ENCODE peak calls at places on chromosomes 5 and 9, in nine cellular contexts. One of them, this sample, is unnamed.

GRCh38 chr9:111037744-111038335 is 430 bp downstream of the LPAR1 start:
- DNase-seq in stimulated activated CD8-positive, alpha-beta memory T cell treated with anti-CD3 and anti-CD28 coated beads, Interleukin-4, amount 100 ng/mL, for 1 hour: no peak
- DNase-seq in EL: peak; percentile 52
- DNase-seq in hepatocyte: peak; percentile 88
- DNase-seq in hepatic stellate cell: peak; percentile 20
- DNase-seq in CD8-positive, alpha-beta memory T cell: no peak
- DNase-seq in retina: peak; percentile 77
- DNase-seq in T-helper 17 cell: no peak
- DNase-seq in stimulated activated CD4-positive, alpha-beta T cell treated with anti-CD3 and anti-CD28 coated beads, TNF-alpha, amount 100 ng/mL, for 24 hours: no peak
- DNase-seq in this sample: peak; percentile 16

GRCh38 chr5:33980030-33980429 is 4.5 kb downstream of the SLC45A2 start:
- DNase-seq in hepatocyte: no peak
- DNase-seq in CD8-positive, alpha-beta memory T cell: no peak
- DNase-seq in EL: no peak
- DNase-seq in hepatic stellate cell: no peak
- DNase-seq in retina: no peak
- DNase-seq in stimulated activated CD8-positive, alpha-beta memory T cell treated with anti-CD3 and anti-CD28 coated beads, Interleukin-4, amount 100 ng/mL, for 1 hour: no peak
- DNase-seq in stimulated activated CD4-positive, alpha-beta T cell treated with anti-CD3 and anti-CD28 coated beads, TNF-alpha, amount 100 ng/mL, for 24 hours: no peak
- DNase-seq in T-helper 17 cell: no peak
- DNase-seq in this sample: no peak

GRCh38 chr5:151072234-151073025 is 8.4 kb downstream of the TNIP1 start:
- DNase-seq in hepatic stellate cell: peak; percentile 78
- DNase-seq in stimulated activated CD8-positive, alpha-beta memory T cell treated with anti-CD3 and anti-CD28 coated beads, Interleukin-4, amount 100 ng/mL, for 1 hour: no peak
- DNase-seq in retina: no peak
- DNase-seq in hepatocyte: peak; percentile 51
- DNase-seq in T-helper 17 cell: no peak
- DNase-seq in EL: peak; percentile 90
- DNase-seq in stimulated activated CD4-positive, alpha-beta T cell treated with anti-CD3 and anti-CD28 coated beads, TNF-alpha, amount 100 ng/mL, for 24 hours: no peak
- DNase-seq in CD8-positive, alpha-beta memory T cell: no peak
- DNase-seq in this sample: peak; percentile 86

GRCh38 chr9:7273575-7273974 is 515.8 kb downstream of the KDM4C start:
- DNase-seq in retina: peak; percentile 30
- DNase-seq in stimulated activated CD4-positive, alpha-beta T cell treated with anti-CD3 and anti-CD28 coated beads, TNF-alpha, amount 100 ng/mL, for 24 hours: no peak
- DNase-seq in stimulated activated CD8-positive, alpha-beta memory T cell treated with anti-CD3 and anti-CD28 coated beads, Interleukin-4, amount 100 ng/mL, for 1 hour: no peak
- DNase-seq in hepatic stellate cell: no peak
- DNase-seq in EL: peak; percentile 6
- DNase-seq in hepatocyte: peak; percentile 54
- DNase-seq in CD8-positive, alpha-beta memory T cell: no peak
- DNase-seq in T-helper 17 cell: no peak
- DNase-seq in this sample: no peak

GRCh38 chr5:73684691-73685090 is 58.7 kb downstream of the ARHGEF28 start:
- DNase-seq in hepatocyte: no peak
- DNase-seq in hepatic stellate cell: no peak
- DNase-seq in retina: no peak
- DNase-seq in EL: no peak
- DNase-seq in CD8-positive, alpha-beta memory T cell: no peak
- DNase-seq in stimulated activated CD4-positive, alpha-beta T cell treated with anti-CD3 and anti-CD28 coated beads, TNF-alpha, amount 100 ng/mL, for 24 hours: no peak
- DNase-seq in T-helper 17 cell: no peak
- DNase-seq in stimulated activated CD8-positive, alpha-beta memory T cell treated with anti-CD3 and anti-CD28 coated beads, Interleukin-4, amount 100 ng/mL, for 1 hour: no peak
- DNase-seq in this sample: no peak

GRCh38 chr5:132298305-132298704 is 4.1 kb downstream of the SLC22A4 start:
- DNase-seq in hepatocyte: no peak
- DNase-seq in stimulated activated CD8-positive, alpha-beta memory T cell treated with anti-CD3 and anti-CD28 coated beads, Interleukin-4, amount 100 ng/mL, for 1 hour: no peak
- DNase-seq in stimulated activated CD4-positive, alpha-beta T cell treated with anti-CD3 and anti-CD28 coated beads, TNF-alpha, amount 100 ng/mL, for 24 hours: no peak
- DNase-seq in T-helper 17 cell: no peak
- DNase-seq in CD8-positive, alpha-beta memory T cell: no peak
- DNase-seq in EL: no peak
- DNase-seq in hepatic stellate cell: no peak
- DNase-seq in retina: no peak
- DNase-seq in this sample: no peak

GRCh38 chr9:94676446-94677148 is 37.3 kb upstream of the FBP1 start:
- DNase-seq in CD8-positive, alpha-beta memory T cell: no peak
- DNase-seq in hepatocyte: no peak
- DNase-seq in T-helper 17 cell: no peak
- DNase-seq in stimulated activated CD8-positive, alpha-beta memory T cell treated with anti-CD3 and anti-CD28 coated beads, Interleukin-4, amount 100 ng/mL, for 1 hour: no peak
- DNase-seq in stimulated activated CD4-positive, alpha-beta T cell treated with anti-CD3 and anti-CD28 coated beads, TNF-alpha, amount 100 ng/mL, for 24 hours: no peak
- DNase-seq in hepatic stellate cell: no peak
- DNase-seq in EL: no peak
- DNase-seq in retina: no peak
- DNase-seq in this sample: peak; percentile 14

GRCh38 chr9:85432599-85432998 is 309.2 kb downstream of the AGTPBP1 start:
- DNase-seq in stimulated activated CD8-positive, alpha-beta memory T cell treated with anti-CD3 and anti-CD28 coated beads, Interleukin-4, amount 100 ng/mL, for 1 hour: no peak
- DNase-seq in hepatic stellate cell: no peak
- DNase-seq in CD8-positive, alpha-beta memory T cell: no peak
- DNase-seq in EL: no peak
- DNase-seq in stimulated activated CD4-positive, alpha-beta T cell treated with anti-CD3 and anti-CD28 coated beads, TNF-alpha, amount 100 ng/mL, for 24 hours: no peak
- DNase-seq in retina: no peak
- DNase-seq in T-helper 17 cell: no peak
- DNase-seq in hepatocyte: no peak
- DNase-seq in this sample: no peak

GRCh38 chr9:77438653-77439052 is 209.5 kb downstream of the GNA14 start:
- DNase-seq in hepatocyte: no peak
- DNase-seq in stimulated activated CD8-positive, alpha-beta memory T cell treated with anti-CD3 and anti-CD28 coated beads, Interleukin-4, amount 100 ng/mL, for 1 hour: no peak
- DNase-seq in T-helper 17 cell: no peak
- DNase-seq in stimulated activated CD4-positive, alpha-beta T cell treated with anti-CD3 and anti-CD28 coated beads, TNF-alpha, amount 100 ng/mL, for 24 hours: no peak
- DNase-seq in CD8-positive, alpha-beta memory T cell: no peak
- DNase-seq in hepatic stellate cell: no peak
- DNase-seq in retina: no peak
- DNase-seq in EL: no peak
- DNase-seq in this sample: no peak